ENCODE peak calls at places on chromosomes 7 and 10, in six cellular contexts. One of them, this sample, is unnamed.

GRCh38 chr10:132685121-132685891 is 100.6 kb downstream of the NKX6-2 start:
- DNase-seq in right lobe of liver: peak; percentile 47
- DNase-seq in esophagus squamous epithelium: no peak
- DNase-seq in transverse colon: peak; percentile 35
- DNase-seq in K562: peak; percentile 70
- DNase-seq in stomach: peak; percentile 90
- DNase-seq in this sample: no peak

GRCh38 chr10:95841711-95842498 is 65.9 kb upstream of the CC2D2B start:
- DNase-seq in transverse colon: peak; percentile 44
- DNase-seq in right lobe of liver: no peak
- DNase-seq in esophagus squamous epithelium: no peak
- DNase-seq in stomach: peak; percentile 43
- DNase-seq in K562: peak; percentile 66
- DNase-seq in this sample: no peak

GRCh38 chr7:148906707-148907498 is 22.8 kb upstream of the EZH2 start:
- DNase-seq in esophagus squamous epithelium: no peak
- DNase-seq in K562: no peak
- DNase-seq in transverse colon: no peak
- DNase-seq in stomach: no peak
- DNase-seq in right lobe of liver: no peak
- DNase-seq in this sample: no peak

GRCh38 chr7:113086928-113087277 is 276 bp upstream of the GPR85 start:
- DNase-seq in stomach: no peak
- DNase-seq in K562: no peak
- DNase-seq in right lobe of liver: no peak
- DNase-seq in transverse colon: no peak
- DNase-seq in esophagus squamous epithelium: no peak
- DNase-seq in this sample: no peak

GRCh38 chr7:116809636-116810266 is 52.6 kb upstream of the CAPZA2 start:
- DNase-seq in transverse colon: no peak
- DNase-seq in right lobe of liver: no peak
- DNase-seq in esophagus squamous epithelium: no peak
- DNase-seq in stomach: no peak
- DNase-seq in K562: peak; percentile 82
- DNase-seq in this sample: no peak

GRCh38 chr7:19117081-19117869 is at the start of gene TWIST1:
- DNase-seq in transverse colon: no peak
- DNase-seq in esophagus squamous epithelium: no peak
- DNase-seq in K562: no peak
- DNase-seq in right lobe of liver: peak; percentile 52
- DNase-seq in stomach: no peak
- DNase-seq in this sample: no peak

GRCh38 chr10:35580421-35580770 is 24.7 kb upstream of the GJD4 start:
- DNase-seq in K562: no peak
- DNase-seq in right lobe of liver: no peak
- DNase-seq in stomach: no peak
- DNase-seq in transverse colon: no peak
- DNase-seq in esophagus squamous epithelium: no peak
- DNase-seq in this sample: no peak

GRCh38 chr7:143383642-143383957 is 2.5 kb downstream of the ZYX start:
- DNase-seq in right lobe of liver: peak; percentile 39
- DNase-seq in transverse colon: no peak
- DNase-seq in esophagus squamous epithelium: no peak
- DNase-seq in stomach: no peak
- DNase-seq in K562: no peak
- DNase-seq in this sample: peak; percentile 48

GRCh38 chr10:1123198-1123597 is 67.0 kb downstream of the WDR37 start:
- DNase-seq in right lobe of liver: no peak
- DNase-seq in stomach: no peak
- DNase-seq in K562: no peak
- DNase-seq in esophagus squamous epithelium: no peak
- DNase-seq in transverse colon: no peak
- DNase-seq in this sample: no peak

GRCh38 chr10:79434816-79435215 is 10.6 kb downstream of the ZCCHC24 start:
- DNase-seq in right lobe of liver: no peak
- DNase-seq in K562: peak; percentile 59
- DNase-seq in esophagus squamous epithelium: no peak
- DNase-seq in stomach: no peak
- DNase-seq in transverse colon: no peak
- DNase-seq in this sample: peak; percentile 58

GRCh38 chr7:151678227-151678604 is 158.5 kb upstream of the RHEB start:
- DNase-seq in K562: no peak
- DNase-seq in right lobe of liver: no peak
- DNase-seq in esophagus squamous epithelium: no peak
- DNase-seq in transverse colon: no peak
- DNase-seq in stomach: no peak
- DNase-seq in this sample: no peak

GRCh38 chr10:13915710-13916109 is 328.9 kb downstream of the PRPF18 start:
- DNase-seq in K562: no peak
- DNase-seq in stomach: no peak
- DNase-seq in right lobe of liver: no peak
- DNase-seq in transverse colon: no peak
- DNase-seq in esophagus squamous epithelium: no peak
- DNase-seq in this sample: no peak

GRCh38 chr10:69869291-69869841 is 67.7 kb downstream of the COL13A1 start:
- DNase-seq in stomach: peak; percentile 66
- DNase-seq in esophagus squamous epithelium: no peak
- DNase-seq in K562: no peak
- DNase-seq in transverse colon: peak; percentile 79
- DNase-seq in right lobe of liver: no peak
- DNase-seq in this sample: no peak

GRCh38 chr10:905503-905902 is 26.0 kb downstream of the LARP4B start:
- DNase-seq in right lobe of liver: no peak
- DNase-seq in K562: peak; percentile 26
- DNase-seq in esophagus squamous epithelium: no peak
- DNase-seq in transverse colon: no peak
- DNase-seq in stomach: no peak
- DNase-seq in this sample: no peak

GRCh38 chr10:75294518-75294865 is 58.7 kb upstream of the COMTD1 start:
- DNase-seq in transverse colon: no peak
- DNase-seq in right lobe of liver: peak; percentile 58
- DNase-seq in esophagus squamous epithelium: no peak
- DNase-seq in K562: no peak
- DNase-seq in stomach: no peak
- DNase-seq in this sample: peak; percentile 38

GRCh38 chr10:130333185-130333584 is 197.0 kb downstream of the GLRX3 start:
- DNase-seq in K562: no peak
- DNase-seq in transverse colon: no peak
- DNase-seq in esophagus squamous epithelium: no peak
- DNase-seq in right lobe of liver: no peak
- DNase-seq in stomach: no peak
- DNase-seq in this sample: no peak

GRCh38 chr10:70160798-70161197 is 9.5 kb downstream of the SAR1A start:
- DNase-seq in right lobe of liver: no peak
- DNase-seq in esophagus squamous epithelium: no peak
- DNase-seq in K562: no peak
- DNase-seq in transverse colon: no peak
- DNase-seq in stomach: no peak
- DNase-seq in this sample: no peak

GRCh38 chr10:45602082-45602730 is 70.4 kb downstream of the ZFAND4 start:
- DNase-seq in esophagus squamous epithelium: no peak
- DNase-seq in transverse colon: no peak
- DNase-seq in right lobe of liver: no peak
- DNase-seq in stomach: no peak
- DNase-seq in K562: no peak
- DNase-seq in this sample: no peak

GRCh38 chr7:26860361-26860760 is 4.0 kb downstream of the SKAP2 start:
- DNase-seq in K562: no peak
- DNase-seq in right lobe of liver: no peak
- DNase-seq in stomach: no peak
- DNase-seq in transverse colon: peak; percentile 25
- DNase-seq in esophagus squamous epithelium: no peak
- DNase-seq in this sample: no peak

GRCh38 chr10:128934492-128934891 is 532.5 kb upstream of the MGMT start:
- DNase-seq in stomach: no peak
- DNase-seq in K562: no peak
- DNase-seq in esophagus squamous epithelium: no peak
- DNase-seq in transverse colon: no peak
- DNase-seq in right lobe of liver: no peak
- DNase-seq in this sample: no peak

GRCh38 chr7:91556956-91557650 is 292.9 kb downstream of the FZD1 start:
- DNase-seq in right lobe of liver: no peak
- DNase-seq in esophagus squamous epithelium: no peak
- DNase-seq in K562: peak; percentile 38
- DNase-seq in transverse colon: no peak
- DNase-seq in stomach: no peak
- DNase-seq in this sample: no peak

GRCh38 chr7:127478040-127478386 is 85.5 kb upstream of the ZNF800 start:
- DNase-seq in esophagus squamous epithelium: no peak
- DNase-seq in stomach: no peak
- DNase-seq in right lobe of liver: no peak
- DNase-seq in transverse colon: no peak
- DNase-seq in K562: no peak
- DNase-seq in this sample: no peak

DNA sequence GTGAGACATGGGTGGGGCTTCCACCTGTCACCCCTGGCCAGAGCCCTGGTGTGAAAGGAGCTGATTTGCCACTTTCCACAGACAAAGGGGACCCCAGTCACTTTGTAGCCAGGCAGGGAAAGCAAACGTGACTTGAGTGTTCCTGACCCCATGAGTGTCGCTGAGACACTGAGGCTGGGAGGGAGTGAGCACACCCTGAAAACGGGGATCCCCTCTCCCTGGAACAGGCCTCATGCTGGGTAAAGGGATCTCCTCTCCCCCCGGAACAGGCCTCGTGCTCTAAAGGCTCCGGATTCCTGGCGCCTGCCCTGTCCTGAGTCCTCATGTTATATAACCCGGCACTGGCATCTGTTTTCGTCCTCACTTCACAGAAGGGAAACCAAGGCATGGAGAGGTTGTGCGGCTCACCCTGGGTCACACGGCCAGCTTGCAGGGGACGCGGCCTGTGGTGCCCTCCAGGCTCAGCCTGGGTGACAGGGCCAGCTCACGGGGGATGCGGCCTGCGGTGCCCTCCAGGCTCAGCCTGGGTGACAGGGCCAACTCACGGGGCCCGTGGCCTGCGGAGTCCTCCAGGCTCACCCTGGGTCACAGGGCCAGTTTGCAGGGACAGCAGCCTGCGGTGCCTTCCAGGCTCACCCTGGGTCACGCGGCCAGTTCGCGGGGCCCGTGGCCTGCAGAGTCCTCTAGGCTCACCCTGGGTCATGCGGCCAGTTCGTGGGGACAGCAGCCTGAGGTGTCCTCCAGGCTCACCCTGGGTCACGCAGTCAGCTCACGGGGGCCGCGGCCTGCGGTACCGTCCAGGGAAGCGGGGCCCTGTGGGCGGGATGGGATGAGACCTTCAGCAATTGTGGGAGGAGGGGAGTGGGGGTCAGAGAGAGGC is 104.7 kb downstream of the PDGFA start:
- DNase-seq in stomach: no peak
- DNase-seq in esophagus squamous epithelium: no peak
- DNase-seq in transverse colon: no peak
- DNase-seq in K562: no peak
- DNase-seq in right lobe of liver: peak; percentile 47
- DNase-seq in this sample: no peak
- H3K27me3 ChIP-seq in stomach: peaks cover 15% of the 10 kb centered on the region
- H3K27me3 ChIP-seq in esophagus squamous epithelium: no peaks in the 10 kb centered on the region
- H3K27me3 ChIP-seq in transverse colon: no peaks in the 10 kb centered on the region
- H3K27me3 ChIP-seq in K562: peaks cover 44% of the 10 kb centered on the region
- H3K27me3 ChIP-seq in right lobe of liver: no peaks in the 10 kb centered on the region
- H3K27me3 ChIP-seq in this sample: no peaks in the 10 kb centered on the region

GRCh38 chr7:100827330-100828226 is at the start of gene EPHB4:
- DNase-seq in stomach: peak; percentile 85
- DNase-seq in K562: peak; percentile 97
- DNase-seq in transverse colon: peak; percentile 83
- DNase-seq in esophagus squamous epithelium: no peak
- DNase-seq in right lobe of liver: peak; percentile 95
- DNase-seq in this sample: peak; percentile 28
- TF ChIP-seq POLR2A in stomach: no peak
- TF ChIP-seq POLR2A in K562: peak; percentile 74
- TF ChIP-seq POLR2A in transverse colon: peak; percentile 22
- TF ChIP-seq POLR2A in esophagus squamous epithelium: no peak
- TF ChIP-seq POLR2A in right lobe of liver: peak; percentile 39
- TF ChIP-seq POLR2A in this sample: no peak

GRCh38 chr10:103954543-103954942 is 12.4 kb upstream of the SLK start:
- DNase-seq in right lobe of liver: no peak
- DNase-seq in stomach: no peak
- DNase-seq in esophagus squamous epithelium: no peak
- DNase-seq in K562: no peak
- DNase-seq in transverse colon: no peak
- DNase-seq in this sample: no peak
- H3K27me3 ChIP-seq in right lobe of liver: no peaks in the 10 kb centered on the region
- H3K27me3 ChIP-seq in stomach: no peaks in the 10 kb centered on the region
- H3K27me3 ChIP-seq in esophagus squamous epithelium: no peaks in the 10 kb centered on the region
- H3K27me3 ChIP-seq in K562: no peaks in the 10 kb centered on the region
- H3K27me3 ChIP-seq in transverse colon: no peaks in the 10 kb centered on the region
- H3K27me3 ChIP-seq in this sample: no peaks in the 10 kb centered on the region

DNA sequence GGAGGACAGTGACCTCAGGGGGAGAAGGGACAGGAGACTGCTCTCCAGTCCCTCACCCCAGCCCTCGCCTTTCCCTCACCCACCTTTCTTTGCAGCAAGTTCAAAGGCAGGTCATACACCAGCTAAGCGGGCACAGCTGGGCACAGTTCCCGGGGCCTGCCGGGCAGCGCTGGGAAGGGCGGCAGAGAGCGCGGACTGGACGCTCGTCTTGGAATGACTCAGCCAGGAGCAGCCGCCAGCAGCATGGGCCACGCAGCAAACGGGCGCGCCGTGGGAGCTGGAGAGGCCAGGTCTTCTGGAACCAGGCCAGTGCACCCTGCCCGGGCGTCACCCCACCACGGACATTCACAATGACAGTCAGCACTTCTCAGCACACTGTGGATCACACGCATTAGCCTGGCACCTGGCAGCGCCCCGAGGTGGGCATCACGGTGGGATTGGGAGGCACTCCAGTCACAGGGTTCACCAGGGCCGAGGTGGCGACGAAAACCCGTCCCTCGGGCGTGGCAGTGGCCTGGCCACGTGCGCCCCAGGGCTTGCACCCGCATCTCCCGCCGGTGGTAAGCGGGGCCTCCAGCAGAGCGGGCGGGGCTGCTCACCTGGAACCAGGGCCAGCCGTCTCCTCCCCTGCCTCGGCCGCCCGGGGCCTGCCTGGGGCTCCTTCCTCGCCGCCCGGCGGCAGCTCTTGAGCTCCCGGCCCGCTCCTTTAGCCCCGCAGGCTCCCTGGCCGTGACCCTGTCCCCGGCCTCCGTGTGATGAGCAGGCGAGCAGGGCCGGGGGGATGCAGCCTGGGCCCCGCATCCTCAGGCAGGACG is 29.0 kb upstream of the WDFY4 start:
- DNase-seq in K562: peak; percentile 31
- DNase-seq in right lobe of liver: peak; percentile 93
- DNase-seq in stomach: peak; percentile 77
- DNase-seq in transverse colon: peak; percentile 69
- DNase-seq in esophagus squamous epithelium: no peak
- DNase-seq in this sample: peak; percentile 62
- TF ChIP-seq POLR2A in K562: no peak
- TF ChIP-seq POLR2A in right lobe of liver: no peak
- TF ChIP-seq POLR2A in stomach: no peak
- TF ChIP-seq POLR2A in transverse colon: no peak
- TF ChIP-seq POLR2A in esophagus squamous epithelium: no peak
- TF ChIP-seq POLR2A in this sample: no peak

GRCh38 chr7:43496596-43496995 is 86.3 kb upstream of the STK17A start:
- DNase-seq in transverse colon: no peak
- DNase-seq in stomach: no peak
- DNase-seq in K562: no peak
- DNase-seq in esophagus squamous epithelium: no peak
- DNase-seq in right lobe of liver: no peak
- DNase-seq in this sample: no peak
- H3K27me3 ChIP-seq in transverse colon: no peaks in the 10 kb centered on the region
- H3K27me3 ChIP-seq in stomach: no peaks in the 10 kb centered on the region
- H3K27me3 ChIP-seq in K562: peaks cover 18% of the 10 kb centered on the region
- H3K27me3 ChIP-seq in esophagus squamous epithelium: no peaks in the 10 kb centered on the region
- H3K27me3 ChIP-seq in right lobe of liver: no peaks in the 10 kb centered on the region
- H3K27me3 ChIP-seq in this sample: no peaks in the 10 kb centered on the region

This sample was measured in gastrocnemius medialis.